ENCODE peak calls at places on chromosome 5, in four cellular contexts. W is NCI-H2081; B is endodermal cell; D is stimulated activated CD4-positive, alpha-beta T cell treated with anti-CD3 and anti-CD28 coated beads, Interleukin-4, amount 100 ng/mL, for 48 hours. H is an unnamed sample.

GRCh38 chr5:149284501-149284900 is 12.8 kb downstream of the AFAP1L1 start:
- DNase-seq in W (no peak), B (peak), D (no peak), H (peak)

GRCh38 chr5:23446436-23446835 is 61.0 kb upstream of the PRDM9 start:
- DNase-seq in W (no peak), B (no peak), D (no peak), H (no peak)

GRCh38 chr5:121725450-121725849 is 126.2 kb upstream of the FTMT start:
- DNase-seq in W (no peak), B (no peak), D (no peak), H (no peak)

GRCh38 chr5:113478691-113479090 is 9.6 kb downstream of the MCC start:
- DNase-seq in W (no peak), B (no peak), D (no peak), H (no peak)

GRCh38 chr5:142545653-142546322 is 140.1 kb downstream of the FGF1 start:
- DNase-seq in W (no peak), B (no peak), D (no peak), H (no peak)

GRCh38 chr5:1200495-1201326 is 684 bp upstream of the SLC6A19 start:
- DNase-seq in W (no peak), B (no peak), D (no peak), H (no peak)

GRCh38 chr5:36877667-36878420 is 1.3 kb downstream of the NIPBL start:
- DNase-seq in W (peak), B (no peak), D (no peak), H (no peak)

GRCh38 chr5:25713259-25713658 is 1068.5 kb upstream of the CDH10 start:
- DNase-seq in W (no peak), B (peak), D (no peak), H (no peak)

H was measured in WERI-Rb-1.